ENCODE peak calls at places on chromosome X, in four cellular contexts. I is HepG2, Q is HCT116, C is SK-N-SH. E is an unnamed sample.

GRCh38 chrX:103791233-103791632 is 14.6 kb downstream of the PLP1 start:
- DNase-seq in Q (no peak), I (no peak), C (no peak), E (no peak)

GRCh38 chrX:19698125-19698524 is 182.8 kb upstream of the MAP3K15 start:
- DNase-seq in Q (no peak), C (no peak), I (no peak), E (no peak)

GRCh38 chrX:136431625-136432024 is 56.1 kb upstream of the BRS3 start:
- DNase-seq in Q (no peak), C (no peak), I (no peak), E (no peak)

GRCh38 chrX:2325076-2325784 is 175.5 kb downstream of the DHRSX start:
- DNase-seq in I (no peak), C (peak), Q (no peak), E (peak)

GRCh38 chrX:30313322-30313721 is 4.1 kb upstream of the NR0B1 start:
- DNase-seq in I (peak), C (no peak), Q (no peak), E (no peak)

GRCh38 chrX:101117701-101118100 is 19.7 kb downstream of the CENPI start:
- DNase-seq in C (no peak), I (no peak), Q (no peak), E (no peak)

GRCh38 chrX:39152106-39152649 is 350.9 kb downstream of the MID1IP1 start:
- DNase-seq in Q (no peak), I (no peak), C (peak), E (peak)

GRCh38 chrX:10542549-10542948 is 77.8 kb downstream of the MID1 start:
- DNase-seq in I (no peak), Q (no peak), C (no peak), E (no peak)

GRCh38 chrX:1661048-1661921 is 46.4 kb downstream of the ASMT start:
- DNase-seq in Q (peak), I (peak), C (no peak), E (peak)

GRCh38 chrX:48814722-48815121 is 11.6 kb upstream of the ERAS start:
- DNase-seq in C (no peak), Q (no peak), I (no peak), E (no peak)

GRCh38 chrX:100449696-100450606 is 39.9 kb upstream of the PCDH19 start:
- DNase-seq in C (no peak), Q (no peak), I (no peak), E (no peak)

GRCh38 chrX:103400931-103401330 is 24.6 kb downstream of the BEX3 start:
- DNase-seq in Q (no peak), I (no peak), C (no peak), E (no peak)

GRCh38 chrX:103520391-103520790 is 1.1 kb upstream of the RAB40A start:
- DNase-seq in Q (no peak), I (no peak), C (no peak), E (no peak)

GRCh38 chrX:150421816-150422215 is 58.7 kb downstream of the MAMLD1 start:
- DNase-seq in C (no peak), Q (no peak), I (no peak), E (no peak)

GRCh38 chrX:98506907-98507306 is 1623.2 kb downstream of the RPA4 start:
- DNase-seq in Q (no peak), C (no peak), I (no peak), E (no peak)

DNA sequence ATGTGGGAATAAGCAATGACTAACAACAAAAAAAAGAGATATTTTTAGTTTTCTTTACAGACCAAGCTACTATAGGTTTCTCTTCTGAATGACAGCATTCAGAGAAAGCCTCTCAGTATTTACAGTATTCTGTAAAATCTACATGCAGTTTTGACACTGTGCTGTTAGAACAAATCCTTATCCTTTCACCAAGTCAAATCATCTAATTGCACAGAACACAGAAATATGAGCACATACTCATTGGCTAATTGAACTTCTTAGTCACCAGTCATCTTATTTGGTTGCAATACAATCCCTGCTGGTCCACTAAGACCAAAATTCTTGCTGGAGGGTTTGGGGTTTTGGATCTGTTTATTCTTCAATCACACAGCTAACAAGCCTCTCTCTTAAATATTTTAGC is 5.7 kb downstream of the ACOT9 start:
- DNase-seq in Q (no peak), C (no peak), I (no peak), E (no peak)
- TF ChIP-seq ELF1 in Q (no peak), C (no peak), I (no peak), E (no peak)

GRCh38 chrX:153665726-153666306 is 7.8 kb downstream of the PNCK start:
- DNase-seq in C (no peak), Q (no peak), I (no peak), E (no peak)
- TF ChIP-seq ELF1 in C (no peak), Q (no peak), I (no peak), E (no peak)

GRCh38 chrX:9341305-9342201 is 123.3 kb upstream of the TBL1X start:
- DNase-seq in I (no peak), C (peak), Q (no peak), E (peak)
- TF ChIP-seq ELF1 in I (no peak), C (no peak), Q (no peak), E (no peak)

DNA sequence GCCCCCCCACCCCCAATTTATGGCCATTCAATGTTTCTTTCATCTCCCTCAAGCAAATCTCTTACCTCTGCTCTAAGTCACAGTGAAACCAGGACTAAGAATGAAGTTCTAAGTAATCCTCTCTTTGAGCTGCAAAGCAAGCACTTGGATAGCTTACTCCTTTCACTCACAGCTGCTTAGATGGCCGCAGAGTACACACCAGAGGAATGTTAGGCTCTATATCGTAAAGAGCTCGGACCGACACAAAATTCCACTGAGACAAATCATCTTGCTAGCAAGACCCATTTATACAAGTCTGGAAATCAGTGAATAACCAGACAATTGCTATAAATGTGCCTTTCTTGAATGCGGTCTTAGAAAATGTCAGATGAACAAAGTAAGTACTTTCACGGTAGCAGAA is 135.0 kb downstream of the IDS start:
- DNase-seq in Q (no peak), C (no peak), I (no peak), E (no peak)
- TF ChIP-seq ELF1 in Q (no peak), C (no peak), I (no peak), E (no peak)